ENCODE peak calls at places on chromosomes 7 and 10, in seven cellular contexts. X is fibroblast of lung, U is neuronal stem cell, P is adipocyte, V is Panc1, E is tibial artery, O is uterus. Q is an unnamed sample. For H3K36me3, the result is how much of the 10 kb centered on the place peaks cover.

GRCh38 chr10:122055252-122055651 is 66.3 kb downstream of the TACC2 start:
- DNase-seq in V (no peak), U (no peak), P (no peak), E (no peak), O (no peak), X (no peak), Q (no peak)

GRCh38 chr7:6385909-6386560 is 61.7 kb downstream of the DAGLB start:
- DNase-seq in X (no peak), P (no peak), E (no peak), V (no peak), U (no peak), O (no peak), Q (no peak)

GRCh38 chr7:114148779-114149178 is 230.0 kb upstream of the PPP1R3A start:
- DNase-seq in X (no peak), U (no peak), P (no peak), E (no peak), O (no peak), V (no peak), Q (no peak)

GRCh38 chr10:3117486-3117885 is 50.1 kb downstream of the PFKP start:
- DNase-seq in V (no peak), E (no peak), O (no peak), P (no peak), X (no peak), U (no peak), Q (no peak)

GRCh38 chr10:58531084-58531695 is 18.5 kb downstream of the BICC1 start:
- DNase-seq in E (peak), V (peak), P (peak), U (peak), X (peak), O (no peak), Q (peak)

GRCh38 chr7:74525881-74526280 is 72.2 kb downstream of the GTF2IRD1 start:
- DNase-seq in U (no peak), O (no peak), E (no peak), X (no peak), P (no peak), V (no peak), Q (no peak)

GRCh38 chr7:96654630-96655188 is 54.9 kb downstream of the SEM1 start:
- DNase-seq in X (no peak), U (no peak), O (no peak), E (no peak), P (no peak), V (no peak), Q (no peak)

GRCh38 chr7:123285076-123285700 is 85.4 kb upstream of the SLC13A1 start:
- DNase-seq in O (no peak), X (no peak), P (no peak), U (no peak), E (no peak), V (no peak), Q (no peak)

GRCh38 chr7:39621261-39621660 is 2.1 kb upstream of the RALA start:
- DNase-seq in P (peak), X (peak), O (no peak), U (no peak), V (no peak), E (no peak), Q (no peak)

GRCh38 chr7:80047856-80048459 is 86.7 kb upstream of the GNAI1 start:
- DNase-seq in V (no peak), U (no peak), X (no peak), E (no peak), O (no peak), P (peak), Q (no peak)

GRCh38 chr7:47328392-47329319 is 253.3 kb downstream of the TNS3 start:
- DNase-seq in P (no peak), X (no peak), U (no peak), E (no peak), O (no peak), V (no peak), Q (no peak)

GRCh38 chr10:132878091-132878729 is 64.2 kb downstream of the CFAP46 start:
- DNase-seq in V (no peak), X (no peak), E (no peak), P (peak), U (no peak), O (no peak), Q (no peak)

GRCh38 chr7:100890640-100891521 is 1.4 kb upstream of the UFSP1 start:
- DNase-seq in X (no peak), E (no peak), U (no peak), O (no peak), V (no peak), P (peak), Q (no peak)

GRCh38 chr10:83863283-83863966 is 275.9 kb upstream of the GHITM start:
- DNase-seq in X (no peak), O (no peak), E (no peak), P (no peak), U (no peak), V (no peak), Q (no peak)

GRCh38 chr10:68133553-68133952 is 24.3 kb downstream of the MYPN start:
- DNase-seq in U (no peak), P (no peak), E (no peak), O (no peak), X (peak), V (no peak), Q (no peak)

GRCh38 chr10:73906524-73907447 is 4.1 kb upstream of the PLAU start:
- DNase-seq in O (peak), E (peak), U (peak), X (peak), V (no peak), P (peak), Q (no peak)

GRCh38 chr10:100519321-100520051 is at the start of gene SEC31B:
- DNase-seq in U (peak), O (no peak), V (no peak), E (no peak), P (peak), X (no peak), Q (no peak)

GRCh38 chr10:66917104-66917503 is 8.7 kb upstream of the LRRTM3 start:
- DNase-seq in P (no peak), U (no peak), V (no peak), O (no peak), E (no peak), X (no peak), Q (no peak)

GRCh38 chr7:31058122-31058521 is 6.0 kb downstream of the ADCYAP1R1 start:
- DNase-seq in O (no peak), P (peak), V (no peak), U (no peak), X (peak), E (no peak), Q (no peak)

GRCh38 chr10:60114765-60115586 is 208.6 kb upstream of the CCDC6 start:
- DNase-seq in E (no peak), U (peak), V (no peak), O (peak), X (peak), P (peak), Q (peak)

GRCh38 chr7:120436487-120437060 is 163.6 kb downstream of the KCND2 start:
- DNase-seq in O (no peak), V (no peak), X (no peak), E (no peak), U (no peak), P (no peak), Q (no peak)

GRCh38 chr7:42457663-42458062 is 220.7 kb upstream of the GLI3 start:
- DNase-seq in U (no peak), P (no peak), X (peak), E (no peak), V (no peak), O (no peak), Q (no peak)

GRCh38 chr10:128739937-128740336 is 613.7 kb upstream of the MKI67 start:
- DNase-seq in E (no peak), O (no peak), U (no peak), V (no peak), X (no peak), P (no peak), Q (no peak)

GRCh38 chr10:111705026-111705425 is 478.5 kb downstream of the GPAM start:
- DNase-seq in V (no peak), X (no peak), P (no peak), U (no peak), E (no peak), O (no peak), Q (no peak)

GRCh38 chr10:21399392-21400015 is 126.0 kb downstream of the SKIDA1 start:
- DNase-seq in U (no peak), E (no peak), P (peak), V (no peak), X (peak), O (peak), Q (no peak)

GRCh38 chr10:118911361-118911760 is 118.2 kb upstream of the NANOS1 start:
- DNase-seq in V (no peak), X (peak), E (no peak), O (no peak), P (peak), U (no peak), Q (no peak)

GRCh38 chr10:3782456-3783312 is 2.3 kb downstream of the KLF6 start:
- DNase-seq in E (peak), V (peak), P (peak), X (peak), O (peak), U (no peak), Q (no peak)

GRCh38 chr7:46264646-46265045 is 343.6 kb upstream of the IGFBP3 start:
- DNase-seq in E (no peak), U (no peak), X (peak), O (no peak), P (no peak), V (no peak), Q (no peak)

GRCh38 chr10:55746002-55746401 is 615.1 kb downstream of the ZWINT start:
- DNase-seq in E (no peak), O (no peak), P (no peak), V (no peak), X (no peak), U (no peak), Q (no peak)

GRCh38 chr10:35657621-35658020 is 15.5 kb upstream of the FZD8 start:
- DNase-seq in E (no peak), P (no peak), V (no peak), X (no peak), U (no peak), O (no peak), Q (no peak)

GRCh38 chr10:50286517-50286916 is 35.2 kb upstream of the ASAH2 start:
- DNase-seq in X (peak), V (no peak), U (no peak), O (no peak), P (peak), E (peak), Q (no peak)

GRCh38 chr10:58299580-58299979 is 30.6 kb downstream of the CISD1 start:
- DNase-seq in E (peak), V (peak), P (peak), O (peak), X (peak), U (peak), Q (no peak)

GRCh38 chr10:117004627-117005453 is at the start of gene SHTN1:
- DNase-seq in E (peak), U (peak), V (peak), X (peak), O (peak), P (peak), Q (no peak)

GRCh38 chr10:96765406-96766240 is 45.3 kb upstream of the PIK3AP1 start:
- DNase-seq in O (peak), E (peak), U (no peak), X (peak), V (peak), P (peak), Q (no peak)

GRCh38 chr10:104315486-104315921 is 22.8 kb downstream of the ITPRIP start:
- DNase-seq in O (no peak), P (no peak), E (no peak), X (no peak), V (no peak), U (no peak), Q (no peak)
- H3K36me3 ChIP-seq in O (under half), P (under half), E (under half), X (under half), V (under half), U (under half), Q (under half)

DNA sequence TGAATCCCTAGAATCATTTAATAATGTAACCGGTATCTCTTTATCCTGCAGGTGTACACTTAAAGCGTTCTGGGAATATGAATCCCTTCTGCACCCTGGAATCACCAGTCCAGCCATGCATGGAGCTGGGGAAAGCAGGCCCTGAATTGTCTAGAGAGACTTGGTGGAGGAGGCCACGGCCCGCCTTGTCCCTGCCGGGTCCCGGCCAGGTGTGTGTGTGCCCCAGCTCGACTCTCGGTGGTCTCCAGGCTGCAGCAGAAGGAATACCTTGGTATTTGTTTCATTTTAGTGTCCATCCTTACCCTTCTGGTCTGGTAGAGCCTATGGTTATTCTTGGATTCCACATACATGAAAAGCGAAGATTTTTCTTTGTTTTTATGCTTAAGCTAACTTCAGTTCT is 58.1 kb downstream of the PRPF18 start:
- DNase-seq in O (no peak), V (no peak), E (no peak), U (no peak), X (no peak), P (no peak), Q (no peak)
- H3K36me3 ChIP-seq in O (under half), V (under half), E (half or more), U (under half), X (under half), P (half or more), Q (under half)

DNA sequence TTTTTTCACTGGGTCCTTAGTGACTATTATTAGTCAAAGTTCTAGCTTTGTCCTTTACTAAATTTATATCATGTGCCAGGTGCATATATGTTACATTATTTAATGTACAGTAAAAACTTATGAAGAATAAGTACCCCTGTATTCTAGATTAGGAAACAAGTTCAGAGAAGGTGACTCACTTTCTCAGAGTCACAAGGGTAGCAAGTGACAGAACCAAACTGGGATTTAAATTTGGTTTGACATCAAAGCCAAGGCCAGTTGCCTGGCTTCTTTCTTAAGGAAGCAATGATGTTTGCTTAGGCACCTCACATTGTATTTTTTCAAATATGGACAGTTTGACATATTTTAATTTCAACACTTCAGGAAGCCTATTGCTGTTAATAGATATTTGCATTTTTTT is 2.5 kb downstream of the LSM8 start:
- DNase-seq in V (no peak), P (peak), E (no peak), U (no peak), X (peak), O (no peak), Q (no peak)
- H3K36me3 ChIP-seq in V (under half), P (under half), E (under half), U (under half), X (under half), O (under half), Q (half or more)

GRCh38 chr7:2222516-2222915 is 10.2 kb downstream of the MAD1L1 start:
- DNase-seq in V (no peak), U (no peak), X (no peak), P (no peak), E (no peak), O (no peak), Q (no peak)
- H3K36me3 ChIP-seq in V (under half), U (half or more), X (under half), P (under half), E (under half), O (under half), Q (under half)

GRCh38 chr10:13167568-13167967 is 6.2 kb downstream of the MCM10 start:
- DNase-seq in O (no peak), U (no peak), E (no peak), P (no peak), V (no peak), X (no peak), Q (no peak)
- H3K36me3 ChIP-seq in O (under half), U (under half), E (under half), P (under half), V (under half), X (under half), Q (under half)